ENCODE peak calls at places on chromosome 1, in five cellular contexts. I is NAMALWA, T is occipital lobe, H is mammary epithelial cell, B is astrocyte of the hippocampus. C is an unnamed sample.

GRCh38 chr1:153420306-153420705 is 4.0 kb downstream of the S100A7A start:
- DNase-seq in I (no peak), T (no peak), H (no peak), B (no peak), C (no peak)

GRCh38 chr1:199226163-199226562 is 587.3 kb downstream of the PTPRC start:
- DNase-seq in I (no peak), T (no peak), H (peak), B (peak), C (peak)

GRCh38 chr1:37475380-37476086 is 1.2 kb downstream of the ZC3H12A start:
- DNase-seq in I (no peak), T (no peak), H (no peak), B (no peak), C (no peak)

GRCh38 chr1:173409613-173410012 is 67.5 kb upstream of the PRDX6 start:
- DNase-seq in I (peak), T (no peak), H (peak), B (peak), C (no peak)

GRCh38 chr1:200296091-200296661 is 113.7 kb downstream of the ZNF281 start:
- DNase-seq in I (no peak), T (no peak), H (no peak), B (no peak), C (no peak)

GRCh38 chr1:181778630-181779285 is 282.8 kb downstream of the ZNF648 start:
- DNase-seq in I (no peak), T (no peak), H (no peak), B (peak), C (no peak)

GRCh38 chr1:152034654-152035405 is 2.0 kb downstream of the S100A11 start:
- DNase-seq in I (peak), T (no peak), H (peak), B (peak), C (peak)

GRCh38 chr1:31930827-31931226 is 7.3 kb downstream of the PTP4A2 start:
- DNase-seq in I (peak), T (no peak), H (no peak), B (no peak), C (no peak)

GRCh38 chr1:57470028-57470427 is 46.2 kb upstream of the DAB1 start:
- DNase-seq in I (no peak), T (no peak), H (no peak), B (peak), C (no peak)